ENCODE peak calls at places on chromosomes 11 and 22, in seven cellular contexts. I is activated naive CD4-positive, alpha-beta T cell; L is T-helper 2 cell; J is stimulated activated CD4-positive, alpha-beta T cell treated with anti-CD3 and anti-CD28 coated beads, Interleukin-2, amount 100 ng/mL, for 48 hours; T is Daoy; X is activated CD8-positive, alpha-beta memory T cell treated with anti-CD3 and anti-CD28 coated beads, Interleukin-2, amount 50 U/mL, for 4 hours; E is LoVo. W is an unnamed sample.

GRCh38 chr11:114321621-114322257 is 25.5 kb downstream of the NNMT start:
- DNase-seq in X (no peak), I (no peak), E (no peak), T (peak), J (no peak), L (no peak), W (no peak)

GRCh38 chr22:41302016-41302767 is 867 bp downstream of the ZC3H7B start:
- DNase-seq in J (no peak), X (peak), T (no peak), I (no peak), L (peak), E (no peak), W (no peak)

GRCh38 chr11:69308936-69309799 is 15.2 kb downstream of the MYEOV start:
- DNase-seq in I (no peak), J (no peak), T (no peak), E (no peak), L (no peak), X (no peak), W (no peak)

GRCh38 chr11:123221611-123222010 is 26.6 kb upstream of the CLMP start:
- DNase-seq in T (no peak), J (no peak), X (no peak), I (no peak), L (no peak), E (no peak), W (no peak)

GRCh38 chr11:69657911-69658605 is 17.1 kb downstream of the LTO1 start:
- DNase-seq in J (no peak), X (no peak), T (no peak), I (no peak), L (no peak), E (no peak), W (no peak)

GRCh38 chr11:65817312-65817814 is 16.4 kb upstream of the SNX32 start:
- DNase-seq in X (no peak), I (no peak), J (no peak), L (no peak), T (no peak), E (peak), W (no peak)

GRCh38 chr11:15988693-15989231 is 367.6 kb downstream of the SOX6 start:
- DNase-seq in J (no peak), E (no peak), L (no peak), X (no peak), I (no peak), T (no peak), W (no peak)

GRCh38 chr22:31240011-31240410 is 27.9 kb downstream of the LIMK2 start:
- DNase-seq in X (no peak), J (no peak), T (no peak), E (no peak), L (peak), I (no peak), W (no peak)